ENCODE peak calls at places on chromosomes 5 and 9, in six cellular contexts. J is glomerular endothelial cell, A is psoas muscle, Y is Calu3, C is kidney glomerular epithelial cell, H is K562. X is an unnamed sample.

GRCh38 chr9:130780865-130781504 is 54.1 kb upstream of the ABL1 start:
- DNase-seq in J (no peak), A (peak; percentile 79), Y (no peak), C (no peak), H (no peak), X (peak; percentile 74)

GRCh38 chr9:103530934-103531333 is 535.8 kb downstream of the CYLC2 start:
- DNase-seq in J (no peak), A (no peak), Y (no peak), C (no peak), H (no peak), X (no peak)

GRCh38 chr9:87148391-87149237 is 201.3 kb upstream of the GAS1 start:
- DNase-seq in J (no peak), A (peak; percentile 92), Y (peak; percentile 64), C (peak; percentile 46), H (peak; percentile 7), X (peak; percentile 92)

GRCh38 chr5:39760385-39761198 is 335.8 kb upstream of the DAB2 start:
- DNase-seq in J (no peak), A (peak; percentile 57), Y (no peak), C (peak; percentile 82), H (no peak), X (peak; percentile 63)

GRCh38 chr5:125874057-125874456 is 549.2 kb upstream of the GRAMD2B start:
- DNase-seq in J (no peak), A (no peak), Y (no peak), C (no peak), H (no peak), X (no peak)

GRCh38 chr5:124394700-124395099 is 351.7 kb downstream of the ZNF608 start:
- DNase-seq in J (no peak), A (no peak), Y (no peak), C (no peak), H (no peak), X (no peak)

GRCh38 chr5:177609076-177610059 is 9.4 kb downstream of the B4GALT7 start:
- DNase-seq in J (no peak), A (no peak), Y (no peak), C (no peak), H (no peak), X (no peak)

GRCh38 chr5:177997319-177997670 is 1.3 kb upstream of the PROP1 start:
- DNase-seq in J (no peak), A (no peak), Y (no peak), C (no peak), H (no peak), X (no peak)

GRCh38 chr5:96885518-96886338 is 9.4 kb downstream of the ERAP2 start:
- DNase-seq in J (no peak), A (no peak), Y (no peak), C (peak; percentile 78), H (no peak), X (no peak)

GRCh38 chr5:145551714-145552113 is 283.4 kb downstream of the PRELID2 start:
- DNase-seq in J (no peak), A (no peak), Y (no peak), C (no peak), H (no peak), X (peak; percentile 16)

GRCh38 chr9:128055222-128056040 is 11.7 kb downstream of the NAIF1 start:
- DNase-seq in J (no peak), A (peak; percentile 75), Y (no peak), C (no peak), H (no peak), X (peak; percentile 67)

GRCh38 chr9:130499804-130500263 is 55.1 kb downstream of the ASS1 start:
- DNase-seq in J (no peak), A (no peak), Y (peak; percentile 76), C (no peak), H (no peak), X (no peak)

GRCh38 chr5:57382665-57383064 is 99.9 kb downstream of the ACTBL2 start:
- DNase-seq in J (no peak), A (no peak), Y (no peak), C (no peak), H (no peak), X (no peak)

GRCh38 chr9:116156621-116157314 is 3.2 kb downstream of the PAPPA start:
- DNase-seq in J (no peak), A (peak; percentile 86), Y (no peak), C (peak; percentile 76), H (no peak), X (peak; percentile 87)

GRCh38 chr9:69637801-69638200 is 34.4 kb downstream of the APBA1 start:
- DNase-seq in J (no peak), A (no peak), Y (no peak), C (peak; percentile 57), H (no peak), X (no peak)

GRCh38 chr9:70553718-70554673 is 139.5 kb upstream of the KLF9 start:
- DNase-seq in J (no peak), A (no peak), Y (no peak), C (peak; percentile 47), H (no peak), X (peak; percentile 58)

GRCh38 chr5:37005252-37005651 is 128.7 kb downstream of the NIPBL start:
- DNase-seq in J (no peak), A (no peak), Y (no peak), C (no peak), H (no peak), X (no peak)

GRCh38 chr9:131633491-131634031 is 88.2 kb downstream of the PRRT1B start:
- DNase-seq in J (no peak), A (no peak), Y (no peak), C (no peak), H (no peak), X (no peak)

GRCh38 chr5:18761801-18762200 is 1127.5 kb downstream of the TAF11L14 start:
- DNase-seq in J (no peak), A (no peak), Y (no peak), C (peak; percentile 17), H (no peak), X (no peak)

GRCh38 chr9:105138306-105138801 is 106.1 kb upstream of the SLC44A1 start:
- DNase-seq in J (no peak), A (peak; percentile 65), Y (peak; percentile 19), C (no peak), H (no peak), X (no peak)

GRCh38 chr5:13567819-13568218 is 376.7 kb downstream of the DNAH5 start:
- DNase-seq in J (no peak), A (no peak), Y (no peak), C (peak; percentile 40), H (no peak), X (no peak)

GRCh38 chr9:105864248-105864898 is 170.0 kb downstream of the TMEM38B start:
- DNase-seq in J (no peak), A (no peak), Y (no peak), C (no peak), H (no peak), X (no peak)

GRCh38 chr5:15645376-15645775 is 145.4 kb downstream of the FBXL7 start:
- DNase-seq in J (no peak), A (no peak), Y (no peak), C (no peak), H (no peak), X (no peak)

GRCh38 chr5:101012880-101013279 is 109.8 kb upstream of the ST8SIA4 start:
- DNase-seq in J (no peak), A (no peak), Y (no peak), C (no peak), H (no peak), X (no peak)

X was measured in right cardiac atrium.